ENCODE peak calls at places on chromosomes 3 and 15, in seven cellular contexts. F, I, R, L, S, N and M are unnamed samples.
A peak's percentile ranks its signal among the peaks of the same experiment; 100 is the strongest.

GRCh38 chr3:136247436-136247835 is 2.7 kb upstream of the PCCB start:
- DNase-seq in F (no peak), I (no peak), R (no peak), L (peak; percentile 6), S (no peak), N (no peak), M (no peak)

GRCh38 chr3:24058940-24059705 is 114.0 kb downstream of the NR1D2 start:
- DNase-seq in F (no peak), I (no peak), R (no peak), L (no peak), S (no peak), N (no peak), M (no peak)

GRCh38 chr3:169308654-169309325 is 354.7 kb downstream of the MECOM start:
- DNase-seq in F (no peak), I (peak; percentile 10), R (no peak), L (no peak), S (no peak), N (no peak), M (no peak)

GRCh38 chr3:142586803-142587406 is 8.4 kb upstream of the ATR start:
- DNase-seq in F (no peak), I (peak; percentile 32), R (no peak), L (peak; percentile 92), S (no peak), N (peak; percentile 82), M (peak; percentile 82)

GRCh38 chr15:83784975-83785374 is 131.1 kb downstream of the ADAMTSL3 start:
- DNase-seq in F (no peak), I (no peak), R (no peak), L (no peak), S (no peak), N (peak; percentile 46), M (no peak)

GRCh38 chr3:115930168-115930567 is 306.9 kb downstream of the GAP43 start:
- DNase-seq in F (no peak), I (no peak), R (no peak), L (no peak), S (no peak), N (no peak), M (no peak)

GRCh38 chr3:117687096-117687495 is 977.5 kb downstream of the TUSC7 start:
- DNase-seq in F (no peak), I (no peak), R (no peak), L (no peak), S (no peak), N (no peak), M (no peak)

GRCh38 chr15:72593838-72594237 is 60.7 kb upstream of the GOLGA6B start:
- DNase-seq in F (no peak), I (no peak), R (no peak), L (no peak), S (no peak), N (no peak), M (no peak)

GRCh38 chr15:91380114-91380513 is 280.1 kb downstream of the SV2B start:
- DNase-seq in F (no peak), I (no peak), R (no peak), L (no peak), S (no peak), N (no peak), M (no peak)

GRCh38 chr3:172135185-172135584 is 95.8 kb downstream of the FNDC3B start:
- DNase-seq in F (no peak), I (no peak), R (no peak), L (no peak), S (no peak), N (no peak), M (no peak)

GRCh38 chr3:71444028-71444860 is 139.3 kb downstream of the FOXP1 start:
- DNase-seq in F (no peak), I (peak; percentile 59), R (peak; percentile 82), L (no peak), S (peak; percentile 67), N (peak; percentile 74), M (peak; percentile 72)

GRCh38 chr15:30958219-30958618 is 33.2 kb downstream of the MTMR10 start:
- DNase-seq in F (no peak), I (no peak), R (no peak), L (no peak), S (no peak), N (no peak), M (peak; percentile 16)

GRCh38 chr3:45179163-45179562 is 33.0 kb upstream of the CDCP1 start:
- DNase-seq in F (no peak), I (no peak), R (no peak), L (no peak), S (no peak), N (no peak), M (no peak)

GRCh38 chr3:139601191-139601961 is 61.8 kb upstream of the RBP1 start:
- DNase-seq in F (no peak), I (no peak), R (no peak), L (no peak), S (no peak), N (no peak), M (no peak)

GRCh38 chr3:47082519-47082918 is 81.4 kb downstream of the SETD2 start:
- DNase-seq in F (no peak), I (peak; percentile 59), R (no peak), L (no peak), S (no peak), N (peak; percentile 27), M (peak; percentile 55)

GRCh38 chr15:98860647-98861041 is 146.9 kb downstream of the PGPEP1L start:
- DNase-seq in F (no peak), I (no peak), R (no peak), L (no peak), S (no peak), N (no peak), M (no peak)

GRCh38 chr3:145015243-145015642 is 1043.6 kb downstream of the DIPK2A start:
- DNase-seq in F (no peak), I (peak; percentile 6), R (no peak), L (no peak), S (no peak), N (peak; percentile 75), M (peak; percentile 2)

GRCh38 chr3:40451551-40451950 is 5.6 kb upstream of the RPL14 start:
- DNase-seq in F (no peak), I (no peak), R (no peak), L (no peak), S (no peak), N (no peak), M (no peak)

DNA sequence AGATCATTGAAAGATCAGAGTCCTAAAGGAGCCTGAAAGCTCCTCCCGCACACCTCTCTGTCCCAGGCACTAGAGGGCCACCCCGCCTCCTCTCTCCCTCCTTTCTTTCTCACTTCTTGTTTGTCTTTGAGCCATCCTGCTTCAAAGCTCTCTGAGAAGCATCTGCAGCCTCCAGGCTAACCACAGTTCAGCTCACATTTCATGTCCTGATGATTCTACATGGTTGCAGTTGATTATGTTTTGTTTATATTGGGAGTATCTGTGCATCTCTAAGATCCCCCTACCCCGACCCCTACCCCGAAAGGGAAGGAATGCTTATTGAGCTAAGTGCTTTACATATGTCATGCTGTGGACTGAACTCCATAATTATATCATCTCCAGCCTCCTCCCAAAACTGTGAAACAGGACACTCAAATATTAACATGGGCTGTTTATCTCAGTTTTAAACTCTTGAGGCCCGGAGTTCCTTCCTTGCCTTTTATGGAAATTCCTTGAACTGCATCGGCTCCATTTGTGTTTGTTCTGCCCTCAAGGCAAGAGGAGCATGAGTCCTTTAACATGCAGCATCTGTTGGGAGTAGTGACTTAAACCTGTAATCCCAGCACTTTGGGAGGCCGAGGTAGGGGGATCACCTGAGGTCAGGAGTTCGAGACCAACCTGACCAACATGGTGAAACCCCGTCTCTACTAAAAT is 30.9 kb downstream of the MGLL start:
- DNase-seq in F (peak; percentile 49), I (peak; percentile 76), R (peak; percentile 35), L (peak; percentile 67), S (no peak), N (peak; percentile 89), M (peak; percentile 58)
- TF ChIP-seq CTCF in F (no peak), I (peak; percentile 34), R (peak; percentile 20), L (peak; percentile 47), S (no peak), N (peak; percentile 51), M (peak; percentile 30)

GRCh38 chr15:88610756-88611231 is 10.3 kb upstream of the AEN start:
- DNase-seq in F (no peak), I (no peak), R (no peak), L (peak; percentile 71), S (no peak), N (no peak), M (peak; percentile 22)
- TF ChIP-seq CTCF in F (no peak), I (peak; percentile 30), R (peak; percentile 9), L (peak; percentile 53), S (no peak), N (peak; percentile 16), M (peak; percentile 24)

DNA sequence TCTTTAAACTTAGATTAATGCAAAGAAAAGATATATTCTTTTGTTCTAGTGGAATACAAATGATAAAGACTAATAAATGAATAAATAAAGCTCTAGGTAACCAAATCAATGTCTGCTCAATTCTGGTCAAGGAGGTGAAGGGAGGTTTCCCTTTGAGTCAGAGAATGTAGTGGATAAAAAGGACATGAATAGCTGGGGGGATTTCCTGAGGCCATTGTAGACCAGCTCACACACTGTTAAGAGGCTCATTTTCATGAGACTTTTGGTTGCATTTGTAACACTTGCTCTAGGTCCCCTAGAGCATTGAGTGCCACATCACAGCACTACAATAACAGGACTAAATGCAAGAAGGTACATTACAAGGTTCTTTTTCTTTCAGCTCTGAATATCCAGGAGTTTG is 170.7 kb downstream of the TIGIT start:
- DNase-seq in F (no peak), I (no peak), R (no peak), L (peak; percentile 19), S (no peak), N (no peak), M (no peak)
- TF ChIP-seq CTCF in F (no peak), I (no peak), R (no peak), L (no peak), S (no peak), N (no peak), M (no peak)

GRCh38 chr3:108322352-108322751 is 26.0 kb downstream of the HHLA2 start:
- DNase-seq in F (no peak), I (no peak), R (no peak), L (no peak), S (no peak), N (no peak), M (no peak)
- TF ChIP-seq CTCF in F (no peak), I (peak; percentile 10), R (no peak), L (no peak), S (peak; percentile 15), N (no peak), M (no peak)

DNA sequence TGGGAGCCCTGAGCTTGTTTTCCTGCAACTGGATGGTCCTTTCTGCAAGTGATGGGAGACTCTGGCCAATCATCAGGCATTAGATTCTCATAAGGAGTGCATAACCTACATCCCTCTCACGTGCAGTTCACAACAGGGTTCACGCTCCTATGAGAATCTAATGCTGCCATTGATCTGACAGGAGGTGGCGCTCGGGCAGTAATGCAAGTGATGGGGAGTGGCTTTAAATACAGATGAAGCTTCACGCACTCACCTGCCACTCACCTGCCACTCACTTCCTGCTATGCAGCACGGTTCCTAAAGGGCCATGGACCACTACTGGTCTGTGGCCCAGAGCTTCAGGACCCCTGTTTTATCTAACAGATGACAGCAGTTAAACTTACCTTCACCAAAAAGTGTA is 21.4 kb downstream of the CSNK1G1 start:
- DNase-seq in F (peak; percentile 42), I (no peak), R (no peak), L (peak; percentile 72), S (no peak), N (no peak), M (no peak)
- TF ChIP-seq CTCF in F (peak; percentile 15), I (no peak), R (no peak), L (peak; percentile 36), S (no peak), N (no peak), M (no peak)